ENCODE peak calls at places on chromosomes 7 and 10, in six cellular contexts. P is CD4-positive, alpha-beta memory T cell; H is activated CD4-positive, alpha-beta T cell treated with anti-CD3 and anti-CD28 coated beads for 1 hour; T is H54; N is right atrium auricular region; K is NCI-H82. F is an unnamed sample.

GRCh38 chr10:132820056-132820455 is 34.1 kb upstream of the NKX6-2 start:
- DNase-seq in N (no peak), H (no peak), K (no peak), P (no peak), T (no peak), F (no peak)

GRCh38 chr7:70568674-70569334 is 563.1 kb upstream of the GALNT17 start:
- DNase-seq in P (no peak), T (no peak), K (no peak), H (no peak), N (no peak), F (no peak)

GRCh38 chr7:142881586-142882337 is 3.8 kb downstream of the TRPV6 start:
- DNase-seq in K (no peak), N (no peak), T (no peak), H (no peak), P (no peak), F (no peak)

GRCh38 chr7:105787071-105787470 is 89.3 kb downstream of the ATXN7L1 start:
- DNase-seq in T (no peak), K (no peak), H (no peak), P (no peak), N (no peak), F (no peak)

GRCh38 chr10:6217621-6218020 is 14.9 kb downstream of the PFKFB3 start:
- DNase-seq in N (no peak), K (no peak), T (no peak), P (no peak), H (no peak), F (no peak)

GRCh38 chr7:113768256-113768847 is 150.5 kb downstream of the PPP1R3A start:
- DNase-seq in H (no peak), K (peak; percentile 8), P (no peak), N (no peak), T (no peak), F (no peak)

GRCh38 chr10:26440091-26440445 is 1.9 kb downstream of the APBB1IP start:
- DNase-seq in H (no peak), K (no peak), P (no peak), N (no peak), T (no peak), F (no peak)

GRCh38 chr7:106871793-106872571 is 6.9 kb downstream of the PIK3CG start:
- DNase-seq in N (no peak), T (no peak), K (no peak), P (no peak), H (no peak), F (no peak)

GRCh38 chr7:67105382-67105781 is 108.7 kb downstream of the TYW1 start:
- DNase-seq in H (no peak), K (no peak), T (no peak), N (no peak), P (no peak), F (no peak)

GRCh38 chr10:47453435-47454293 is 30.3 kb downstream of the ANXA8 start:
- DNase-seq in N (no peak), P (no peak), T (no peak), K (no peak), H (no peak), F (no peak)